ENCODE peak calls at places on chromosomes 11 and 22, in seven cellular contexts. One of them, this sample, is unnamed. For H3K4me1, the result is how much of the 10 kb centered on the place peaks cover.

GRCh38 chr11:66950113-66950535 is 8.1 kb downstream of the PC start:
- DNase-seq in OCI-LY7: no peak
- DNase-seq in body of pancreas: peak
- DNase-seq in IMR-90: peak
- DNase-seq in colonic mucosa: peak
- DNase-seq in upper lobe of right lung: no peak
- DNase-seq in cardiac muscle cell: peak
- DNase-seq in this sample: peak

GRCh38 chr11:14974723-14975587 is 2.8 kb upstream of the CALCA start:
- DNase-seq in OCI-LY7: peak
- DNase-seq in body of pancreas: peak
- DNase-seq in IMR-90: peak
- DNase-seq in colonic mucosa: peak
- DNase-seq in upper lobe of right lung: peak
- DNase-seq in cardiac muscle cell: peak
- DNase-seq in this sample: no peak

GRCh38 chr11:35478411-35479139 is 46.8 kb downstream of the PAMR1 start:
- DNase-seq in OCI-LY7: no peak
- DNase-seq in body of pancreas: peak
- DNase-seq in IMR-90: no peak
- DNase-seq in colonic mucosa: no peak
- DNase-seq in upper lobe of right lung: no peak
- DNase-seq in cardiac muscle cell: peak
- DNase-seq in this sample: peak

GRCh38 chr11:84300112-84300511 is 1013.9 kb upstream of the CCDC90B start:
- DNase-seq in OCI-LY7: no peak
- DNase-seq in body of pancreas: no peak
- DNase-seq in IMR-90: no peak
- DNase-seq in colonic mucosa: no peak
- DNase-seq in upper lobe of right lung: no peak
- DNase-seq in cardiac muscle cell: no peak
- DNase-seq in this sample: no peak

GRCh38 chr11:44018127-44018521 is 29.7 kb upstream of the ACCSL start:
- DNase-seq in OCI-LY7: no peak
- DNase-seq in body of pancreas: no peak
- DNase-seq in IMR-90: no peak
- DNase-seq in colonic mucosa: no peak
- DNase-seq in upper lobe of right lung: no peak
- DNase-seq in cardiac muscle cell: no peak
- DNase-seq in this sample: peak

GRCh38 chr22:49793296-49793695 is 34.4 kb downstream of the BRD1 start:
- DNase-seq in OCI-LY7: no peak
- DNase-seq in body of pancreas: no peak
- DNase-seq in IMR-90: no peak
- DNase-seq in colonic mucosa: no peak
- DNase-seq in upper lobe of right lung: no peak
- DNase-seq in cardiac muscle cell: no peak
- DNase-seq in this sample: no peak

GRCh38 chr11:96652516-96652915 is 262.7 kb downstream of the JRKL start:
- DNase-seq in OCI-LY7: no peak
- DNase-seq in body of pancreas: no peak
- DNase-seq in IMR-90: no peak
- DNase-seq in colonic mucosa: no peak
- DNase-seq in upper lobe of right lung: no peak
- DNase-seq in cardiac muscle cell: no peak
- DNase-seq in this sample: no peak

GRCh38 chr11:35688023-35688422 is 25.4 kb downstream of the TRIM44 start:
- DNase-seq in OCI-LY7: no peak
- DNase-seq in body of pancreas: no peak
- DNase-seq in IMR-90: peak
- DNase-seq in colonic mucosa: no peak
- DNase-seq in upper lobe of right lung: no peak
- DNase-seq in cardiac muscle cell: peak
- DNase-seq in this sample: no peak

GRCh38 chr11:45988922-45989321 is 66.5 kb downstream of the LARGE2 start:
- DNase-seq in OCI-LY7: no peak
- DNase-seq in body of pancreas: no peak
- DNase-seq in IMR-90: no peak
- DNase-seq in colonic mucosa: no peak
- DNase-seq in upper lobe of right lung: no peak
- DNase-seq in cardiac muscle cell: no peak
- DNase-seq in this sample: no peak

GRCh38 chr22:49535527-49536125 is 292.0 kb downstream of the BRD1 start:
- DNase-seq in OCI-LY7: no peak
- DNase-seq in body of pancreas: no peak
- DNase-seq in IMR-90: no peak
- DNase-seq in colonic mucosa: no peak
- DNase-seq in upper lobe of right lung: peak
- DNase-seq in cardiac muscle cell: no peak
- DNase-seq in this sample: no peak

GRCh38 chr11:96149743-96150555 is 193.0 kb downstream of the MAML2 start:
- DNase-seq in OCI-LY7: no peak
- DNase-seq in body of pancreas: no peak
- DNase-seq in IMR-90: peak
- DNase-seq in colonic mucosa: no peak
- DNase-seq in upper lobe of right lung: no peak
- DNase-seq in cardiac muscle cell: peak
- DNase-seq in this sample: no peak

GRCh38 chr22:25086902-25087282 is 112.8 kb upstream of the CRYBB3 start:
- DNase-seq in OCI-LY7: no peak
- DNase-seq in body of pancreas: no peak
- DNase-seq in IMR-90: no peak
- DNase-seq in colonic mucosa: no peak
- DNase-seq in upper lobe of right lung: no peak
- DNase-seq in cardiac muscle cell: no peak
- DNase-seq in this sample: no peak

GRCh38 chr11:66070604-66071325 is 693 bp downstream of the PACS1 start:
- DNase-seq in OCI-LY7: no peak
- DNase-seq in body of pancreas: peak
- DNase-seq in IMR-90: peak
- DNase-seq in colonic mucosa: peak
- DNase-seq in upper lobe of right lung: peak
- DNase-seq in cardiac muscle cell: peak
- DNase-seq in this sample: peak

GRCh38 chr11:39374963-39375698 is 2084.3 kb downstream of the LRRC4C start:
- DNase-seq in OCI-LY7: peak
- DNase-seq in body of pancreas: no peak
- DNase-seq in IMR-90: peak
- DNase-seq in colonic mucosa: no peak
- DNase-seq in upper lobe of right lung: no peak
- DNase-seq in cardiac muscle cell: peak
- DNase-seq in this sample: no peak

GRCh38 chr22:37982938-37983859 is 1.2 kb downstream of the SOX10 start:
- DNase-seq in OCI-LY7: no peak
- DNase-seq in body of pancreas: no peak
- DNase-seq in IMR-90: no peak
- DNase-seq in colonic mucosa: no peak
- DNase-seq in upper lobe of right lung: no peak
- DNase-seq in cardiac muscle cell: no peak
- DNase-seq in this sample: no peak

GRCh38 chr11:82521427-82521826 is 212.2 kb downstream of the FAM181B start:
- DNase-seq in OCI-LY7: no peak
- DNase-seq in body of pancreas: no peak
- DNase-seq in IMR-90: no peak
- DNase-seq in colonic mucosa: no peak
- DNase-seq in upper lobe of right lung: no peak
- DNase-seq in cardiac muscle cell: no peak
- DNase-seq in this sample: no peak

GRCh38 chr11:124943242-124943641 is 7.4 kb upstream of the HEPACAM start:
- DNase-seq in OCI-LY7: no peak
- DNase-seq in body of pancreas: no peak
- DNase-seq in IMR-90: no peak
- DNase-seq in colonic mucosa: no peak
- DNase-seq in upper lobe of right lung: no peak
- DNase-seq in cardiac muscle cell: no peak
- DNase-seq in this sample: no peak

GRCh38 chr11:116432301-116432700 is 340.5 kb downstream of the BUD13 start:
- DNase-seq in OCI-LY7: no peak
- DNase-seq in body of pancreas: no peak
- DNase-seq in IMR-90: no peak
- DNase-seq in colonic mucosa: no peak
- DNase-seq in upper lobe of right lung: no peak
- DNase-seq in cardiac muscle cell: no peak
- DNase-seq in this sample: no peak

GRCh38 chr11:32421992-32422391 is 13.3 kb downstream of the WT1 start:
- DNase-seq in OCI-LY7: no peak
- DNase-seq in body of pancreas: no peak
- DNase-seq in IMR-90: no peak
- DNase-seq in colonic mucosa: no peak
- DNase-seq in upper lobe of right lung: no peak
- DNase-seq in cardiac muscle cell: no peak
- DNase-seq in this sample: no peak

GRCh38 chr11:1435820-1436467 is 46.2 kb downstream of the BRSK2 start:
- DNase-seq in OCI-LY7: peak
- DNase-seq in body of pancreas: no peak
- DNase-seq in IMR-90: no peak
- DNase-seq in colonic mucosa: no peak
- DNase-seq in upper lobe of right lung: no peak
- DNase-seq in cardiac muscle cell: no peak
- DNase-seq in this sample: no peak

GRCh38 chr11:35709386-35709785 is 46.8 kb downstream of the TRIM44 start:
- DNase-seq in OCI-LY7: no peak
- DNase-seq in body of pancreas: peak
- DNase-seq in IMR-90: no peak
- DNase-seq in colonic mucosa: no peak
- DNase-seq in upper lobe of right lung: no peak
- DNase-seq in cardiac muscle cell: no peak
- DNase-seq in this sample: no peak

GRCh38 chr11:25625094-25625493 is 706.8 kb upstream of the ANO3 start:
- DNase-seq in OCI-LY7: no peak
- DNase-seq in body of pancreas: no peak
- DNase-seq in IMR-90: no peak
- DNase-seq in colonic mucosa: no peak
- DNase-seq in upper lobe of right lung: no peak
- DNase-seq in cardiac muscle cell: no peak
- DNase-seq in this sample: no peak

GRCh38 chr11:30107899-30108298 is 91.1 kb upstream of the KCNA4 start:
- DNase-seq in OCI-LY7: no peak
- DNase-seq in body of pancreas: no peak
- DNase-seq in IMR-90: peak
- DNase-seq in colonic mucosa: no peak
- DNase-seq in upper lobe of right lung: no peak
- DNase-seq in cardiac muscle cell: peak
- DNase-seq in this sample: no peak

GRCh38 chr11:19455731-19456130 is 215.0 kb upstream of the E2F8 start:
- DNase-seq in OCI-LY7: no peak
- DNase-seq in body of pancreas: no peak
- DNase-seq in IMR-90: peak
- DNase-seq in colonic mucosa: no peak
- DNase-seq in upper lobe of right lung: no peak
- DNase-seq in cardiac muscle cell: peak
- DNase-seq in this sample: no peak

GRCh38 chr22:41217553-41218157 is 12.5 kb downstream of the L3MBTL2 start:
- DNase-seq in OCI-LY7: peak
- DNase-seq in body of pancreas: peak
- DNase-seq in IMR-90: peak
- DNase-seq in colonic mucosa: peak
- DNase-seq in upper lobe of right lung: peak
- DNase-seq in cardiac muscle cell: peak
- DNase-seq in this sample: peak

GRCh38 chr11:2599561-2600189 is 100.1 kb downstream of the KCNQ1OT1 start:
- DNase-seq in OCI-LY7: no peak
- DNase-seq in body of pancreas: peak
- DNase-seq in IMR-90: no peak
- DNase-seq in colonic mucosa: no peak
- DNase-seq in upper lobe of right lung: no peak
- DNase-seq in cardiac muscle cell: no peak
- DNase-seq in this sample: no peak

GRCh38 chr11:90135016-90135415 is 553 bp downstream of the NAALAD2 start:
- DNase-seq in OCI-LY7: no peak
- DNase-seq in body of pancreas: no peak
- DNase-seq in IMR-90: no peak
- DNase-seq in colonic mucosa: no peak
- DNase-seq in upper lobe of right lung: no peak
- DNase-seq in cardiac muscle cell: peak
- DNase-seq in this sample: no peak

GRCh38 chr22:50208430-50208938 is 7.7 kb downstream of the SELENOO start:
- DNase-seq in OCI-LY7: no peak
- DNase-seq in body of pancreas: no peak
- DNase-seq in IMR-90: no peak
- DNase-seq in colonic mucosa: no peak
- DNase-seq in upper lobe of right lung: no peak
- DNase-seq in cardiac muscle cell: no peak
- DNase-seq in this sample: no peak

GRCh38 chr11:70187771-70188170 is 15.3 kb upstream of the FADD start:
- DNase-seq in OCI-LY7: no peak
- DNase-seq in body of pancreas: no peak
- DNase-seq in IMR-90: no peak
- DNase-seq in colonic mucosa: no peak
- DNase-seq in upper lobe of right lung: no peak
- DNase-seq in cardiac muscle cell: no peak
- DNase-seq in this sample: no peak
- TF ChIP-seq CTCF in OCI-LY7: no peak
- TF ChIP-seq CTCF in body of pancreas: no peak
- TF ChIP-seq CTCF in IMR-90: no peak
- TF ChIP-seq CTCF in colonic mucosa: no peak
- TF ChIP-seq CTCF in upper lobe of right lung: no peak
- TF ChIP-seq CTCF in cardiac muscle cell: no peak
- TF ChIP-seq CTCF in this sample: no peak

GRCh38 chr22:28917747-28918543 is 34.6 kb downstream of the ZNRF3 start:
- DNase-seq in OCI-LY7: peak
- DNase-seq in body of pancreas: peak
- DNase-seq in IMR-90: peak
- DNase-seq in colonic mucosa: peak
- DNase-seq in upper lobe of right lung: peak
- DNase-seq in cardiac muscle cell: peak
- DNase-seq in this sample: no peak
- H3K4me3 ChIP-seq in OCI-LY7: no peak
- H3K4me3 ChIP-seq in body of pancreas: no peak
- H3K4me3 ChIP-seq in IMR-90: no peak
- H3K4me3 ChIP-seq in colonic mucosa: no peak
- H3K4me3 ChIP-seq in upper lobe of right lung: no peak
- H3K4me3 ChIP-seq in cardiac muscle cell: peak
- H3K4me3 ChIP-seq in this sample: no peak

DNA sequence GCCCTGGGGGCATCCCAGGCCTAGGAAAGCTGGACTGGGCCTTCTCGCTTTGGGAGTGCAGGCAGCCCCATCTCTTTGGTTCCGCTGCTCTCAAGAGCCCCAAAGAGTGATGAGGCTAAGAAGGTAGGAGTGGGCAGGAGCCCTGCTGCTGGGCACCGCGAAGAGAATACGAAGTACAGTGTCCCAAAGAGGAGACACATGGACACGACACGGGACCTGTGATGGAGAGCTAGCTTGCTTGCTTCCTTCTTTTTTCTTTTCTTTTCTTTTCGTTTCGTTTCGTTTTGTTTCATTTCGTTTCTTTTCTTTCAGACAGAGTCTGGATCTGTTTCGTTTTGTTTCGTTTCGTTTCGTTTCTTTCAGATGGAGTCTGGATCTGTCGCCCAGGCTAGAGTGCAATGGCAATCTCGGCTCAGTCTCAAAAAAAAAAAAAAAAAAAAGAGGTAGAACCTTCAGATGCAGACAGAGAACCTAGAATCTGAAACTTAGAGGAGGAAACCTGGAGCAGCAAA is 10.6 kb downstream of the MGAT3 start:
- DNase-seq in OCI-LY7: no peak
- DNase-seq in body of pancreas: no peak
- DNase-seq in IMR-90: no peak
- DNase-seq in colonic mucosa: no peak
- DNase-seq in upper lobe of right lung: no peak
- DNase-seq in cardiac muscle cell: no peak
- DNase-seq in this sample: no peak
- H3K4me1 ChIP-seq in OCI-LY7: half or more
- H3K4me1 ChIP-seq in body of pancreas: under half
- H3K4me1 ChIP-seq in IMR-90: under half
- H3K4me1 ChIP-seq in colonic mucosa: under half
- H3K4me1 ChIP-seq in upper lobe of right lung: under half
- H3K4me1 ChIP-seq in cardiac muscle cell: under half
- H3K4me1 ChIP-seq in this sample: under half

GRCh38 chr22:19819911-19820879 is 34.5 kb downstream of the GNB1L start:
- DNase-seq in OCI-LY7: no peak
- DNase-seq in body of pancreas: no peak
- DNase-seq in IMR-90: no peak
- DNase-seq in colonic mucosa: peak
- DNase-seq in upper lobe of right lung: no peak
- DNase-seq in cardiac muscle cell: no peak
- DNase-seq in this sample: no peak
- TF ChIP-seq CTCF in OCI-LY7: no peak
- TF ChIP-seq CTCF in body of pancreas: no peak
- TF ChIP-seq CTCF in IMR-90: no peak
- TF ChIP-seq CTCF in colonic mucosa: no peak
- TF ChIP-seq CTCF in upper lobe of right lung: no peak
- TF ChIP-seq CTCF in cardiac muscle cell: no peak
- TF ChIP-seq CTCF in this sample: no peak

This sample was measured in uterus.